ENCODE peak calls at places on chromosome 19, in seven cellular contexts. N, P, Y, B, M, O and W are unnamed samples.

GRCh38 chr19:35644206-35644986 is 2.9 kb downstream of the ETV2 start:
- DNase-seq in N (peak; percentile 95), P (peak; percentile 88), Y (peak; percentile 95), B (peak; percentile 98), M (peak; percentile 82), O (peak; percentile 93), W (peak; percentile 97)

GRCh38 chr19:10290439-10290875 is 705 bp downstream of the ICAM5 start:
- DNase-seq in N (no peak), P (peak; percentile 7), Y (no peak), B (no peak), M (no peak), O (no peak), W (peak; percentile 65)

GRCh38 chr19:21569497-21569870 is 64.1 kb downstream of the ZNF429 start:
- DNase-seq in N (no peak), P (no peak), Y (peak; percentile 45), B (peak; percentile 80), M (no peak), O (no peak), W (no peak)

GRCh38 chr19:33129901-33130300 is 2.0 kb upstream of the WDR88 start:
- DNase-seq in N (no peak), P (no peak), Y (no peak), B (no peak), M (no peak), O (no peak), W (no peak)

GRCh38 chr19:45123440-45123850 is 30.5 kb downstream of the PPP1R37 start:
- DNase-seq in N (no peak), P (no peak), Y (no peak), B (no peak), M (no peak), O (no peak), W (no peak)

GRCh38 chr19:12864721-12865715 is 16.2 kb downstream of the DNASE2 start:
- DNase-seq in N (no peak), P (no peak), Y (no peak), B (peak; percentile 25), M (no peak), O (no peak), W (no peak)

GRCh38 chr19:46913198-46913851 is 52.5 kb downstream of the ARHGAP35 start:
- DNase-seq in N (no peak), P (no peak), Y (no peak), B (no peak), M (peak; percentile 63), O (no peak), W (no peak)

GRCh38 chr19:5921777-5922176 is 7.7 kb downstream of the CAPS start:
- DNase-seq in N (no peak), P (no peak), Y (no peak), B (no peak), M (no peak), O (no peak), W (no peak)